ENCODE peak calls at places on chromosomes 16 and 17, in eight cellular contexts. E, N, I, K, G, H, D and Z are unnamed samples.
A peak's percentile ranks its signal among the peaks of the same experiment; 100 is the strongest.

GRCh38 chr16:67547423-67548264 is 14.7 kb upstream of the CTCF start:
- DNase-seq in K (peak; percentile 37), H (no peak), G (no peak), N (no peak), I (peak; percentile 48), E (no peak), D (no peak), Z (peak; percentile 39)

GRCh38 chr17:21295036-21295952 is 10.8 kb downstream of the MAP2K3 start:
- DNase-seq in E (peak; percentile 59), K (peak; percentile 86), G (no peak), D (no peak), N (no peak), H (no peak), I (no peak), Z (no peak)

GRCh38 chr16:66026211-66026610 is 340.3 kb upstream of the CDH5 start:
- DNase-seq in H (peak; percentile 15), D (no peak), G (peak; percentile 9), N (no peak), E (no peak), K (no peak), I (no peak), Z (no peak)

GRCh38 chr17:48262982-48263586 is 155.5 kb downstream of the SNX11 start:
- DNase-seq in N (no peak), H (no peak), K (no peak), I (no peak), E (peak; percentile 17), G (no peak), D (no peak), Z (no peak)

GRCh38 chr17:65092262-65092661 is 35.7 kb upstream of the GNA13 start:
- DNase-seq in H (no peak), G (no peak), E (peak; percentile 43), I (no peak), K (no peak), D (peak; percentile 61), N (no peak), Z (no peak)

GRCh38 chr17:59332890-59333377 is 1.5 kb downstream of the YPEL2 start:
- DNase-seq in E (peak; percentile 11), I (no peak), D (no peak), N (peak; percentile 48), G (no peak), H (peak; percentile 11), K (peak; percentile 49), Z (no peak)

GRCh38 chr16:24645739-24646645 is 83.5 kb upstream of the TNRC6A start:
- DNase-seq in K (no peak), E (peak; percentile 100), N (no peak), I (peak; percentile 22), H (peak; percentile 99), G (peak; percentile 82), D (peak; percentile 99), Z (no peak)

GRCh38 chr16:85912271-85912974 is 13.5 kb downstream of the IRF8 start:
- DNase-seq in I (no peak), E (peak; percentile 36), D (peak; percentile 79), K (no peak), G (no peak), N (peak; percentile 24), H (no peak), Z (no peak)

GRCh38 chr16:67431077-67431804 is at the start of gene HSD11B2:
- DNase-seq in D (no peak), E (peak; percentile 45), N (peak; percentile 19), I (peak; percentile 58), H (peak; percentile 68), K (peak; percentile 76), G (peak; percentile 79), Z (no peak)

GRCh38 chr17:75352079-75352569 is 53.4 kb downstream of the GRB2 start:
- DNase-seq in G (peak; percentile 75), K (no peak), N (peak; percentile 30), I (no peak), H (no peak), D (no peak), E (no peak), Z (no peak)

GRCh38 chr17:2222901-2223616 is 80.5 kb downstream of the SMG6 start:
- DNase-seq in I (peak; percentile 44), H (peak; percentile 73), K (peak; percentile 71), D (no peak), E (peak; percentile 80), N (no peak), G (no peak), Z (peak; percentile 29)

GRCh38 chr17:30380106-30380420 is 1.3 kb downstream of the CPD start:
- DNase-seq in D (no peak), N (peak; percentile 23), I (no peak), K (no peak), E (peak; percentile 43), H (peak; percentile 29), G (no peak), Z (no peak)

GRCh38 chr16:82425661-82426060 is 201.1 kb upstream of the CDH13 start:
- DNase-seq in I (no peak), K (no peak), D (no peak), N (no peak), H (no peak), E (no peak), G (no peak), Z (no peak)

GRCh38 chr17:9032583-9032982 is 11.3 kb downstream of the NTN1 start:
- DNase-seq in N (no peak), I (no peak), D (no peak), E (no peak), K (no peak), H (no peak), G (no peak), Z (no peak)

GRCh38 chr17:1390422-1391367 is 9.3 kb downstream of the YWHAE start:
- DNase-seq in H (no peak), K (no peak), D (no peak), N (peak; percentile 88), G (no peak), E (peak; percentile 51), I (no peak), Z (no peak)

GRCh38 chr17:48003686-48004120 is 32.8 kb downstream of the CDK5RAP3 start:
- DNase-seq in E (no peak), K (no peak), G (no peak), I (no peak), D (no peak), H (no peak), N (no peak), Z (no peak)